ENCODE peak calls at places on chromosome 15, in six cellular contexts. P is effector memory CD8-positive, alpha-beta T cell; H is hepatocyte; X is kidney epithelial cell; V is HFFc6; L is HFF-Myc. Q is an unnamed sample.

GRCh38 chr15:60957111-60957510 is 272.0 kb downstream of the RORA start:
- DNase-seq in P (no peak), H (no peak), X (no peak), V (no peak), L (no peak), Q (no peak)

GRCh38 chr15:31374986-31375385 is 48.4 kb downstream of the KLF13 start:
- DNase-seq in P (no peak), H (no peak), X (no peak), V (no peak), L (no peak), Q (no peak)

GRCh38 chr15:73710321-73710720 is 26.1 kb downstream of the CD276 start:
- DNase-seq in P (no peak), H (no peak), X (no peak), V (no peak), L (no peak), Q (no peak)

GRCh38 chr15:27842526-27842925 is 256.6 kb downstream of the OCA2 start:
- DNase-seq in P (no peak), H (no peak), X (no peak), V (no peak), L (no peak), Q (no peak)

GRCh38 chr15:81085213-81085612 is 48.9 kb upstream of the CFAP161 start:
- DNase-seq in P (no peak), H (no peak), X (no peak), V (no peak), L (no peak), Q (no peak)

GRCh38 chr15:48175126-48175525 is 3.0 kb downstream of the MYEF2 start:
- DNase-seq in P (no peak), H (no peak), X (no peak), V (no peak), L (no peak), Q (no peak)

GRCh38 chr15:32998979-32999677 is 195.4 kb downstream of the FMN1 start:
- DNase-seq in P (no peak), H (no peak), X (no peak), V (no peak), L (no peak), Q (peak)

GRCh38 chr15:50024183-50024795 is 94.7 kb downstream of the ATP8B4 start:
- DNase-seq in P (no peak), H (peak), X (no peak), V (no peak), L (peak), Q (peak)

GRCh38 chr15:70016511-70016994 is 81.2 kb downstream of the TLE3 start:
- DNase-seq in P (no peak), H (no peak), X (no peak), V (no peak), L (no peak), Q (no peak)

GRCh38 chr15:89370120-89371077 is 35.8 kb upstream of the POLG start:
- DNase-seq in P (no peak), H (no peak), X (no peak), V (no peak), L (no peak), Q (no peak)

GRCh38 chr15:77457619-77458265 is 37.1 kb downstream of the HMG20A start:
- DNase-seq in P (no peak), H (no peak), X (no peak), V (peak), L (no peak), Q (peak)

GRCh38 chr15:69758810-69759410 is 306.3 kb downstream of the RPLP1 start:
- DNase-seq in P (peak), H (no peak), X (no peak), V (peak), L (no peak), Q (peak)

GRCh38 chr15:33234019-33234418 is 39.5 kb upstream of the FMN1 start:
- DNase-seq in P (no peak), H (peak), X (peak), V (peak), L (no peak), Q (peak)

GRCh38 chr15:59281699-59282098 is 75.1 kb downstream of the LDHAL6B start:
- DNase-seq in P (no peak), H (no peak), X (no peak), V (no peak), L (no peak), Q (no peak)

Q was measured in GM03348.